ENCODE peak calls at places on chromosomes 5 and 9, in six cellular contexts. F, S, L, X, T and H are unnamed samples.

GRCh38 chr5:144281784-144282183 is 111.1 kb downstream of the KCTD16 start:
- DNase-seq in F (no peak), S (no peak), L (no peak), X (no peak), T (no peak), H (no peak)

GRCh38 chr5:102886586-102886985 is 131.5 kb downstream of the PAM start:
- DNase-seq in F (no peak), S (no peak), L (no peak), X (no peak), T (no peak), H (no peak)

GRCh38 chr5:143065996-143066522 is 295.9 kb downstream of the ARHGAP26 start:
- DNase-seq in F (no peak), S (no peak), L (no peak), X (no peak), T (no peak), H (no peak)

GRCh38 chr9:108047264-108047663 is 557.7 kb upstream of the KLF4 start:
- DNase-seq in F (no peak), S (no peak), L (no peak), X (no peak), T (no peak), H (no peak)

GRCh38 chr9:135281151-135281550 is 193.7 kb downstream of the OLFM1 start:
- DNase-seq in F (no peak), S (no peak), L (no peak), X (no peak), T (no peak), H (no peak)

GRCh38 chr9:36211510-36211909 is 20.8 kb downstream of the CLTA start:
- DNase-seq in F (no peak), S (no peak), L (no peak), X (no peak), T (no peak), H (no peak)

GRCh38 chr5:65774346-65774745 is 52.3 kb downstream of the NLN start:
- DNase-seq in F (no peak), S (no peak), L (no peak), X (no peak), T (no peak), H (peak)

GRCh38 chr5:8362507-8362906 is 493.6 kb downstream of the MTRR start:
- DNase-seq in F (no peak), S (no peak), L (no peak), X (no peak), T (no peak), H (no peak)

GRCh38 chr5:138438724-138439536 is at the start of gene REEP2:
- DNase-seq in F (peak), S (no peak), L (peak), X (peak), T (peak), H (no peak)

GRCh38 chr5:10724799-10725507 is 36.1 kb downstream of the DAP start:
- DNase-seq in F (peak), S (peak), L (no peak), X (no peak), T (peak), H (peak)

GRCh38 chr5:83751201-83751600 is 30.5 kb upstream of the HAPLN1 start:
- DNase-seq in F (no peak), S (no peak), L (no peak), X (no peak), T (no peak), H (no peak)

GRCh38 chr5:13783731-13784130 is 160.8 kb downstream of the DNAH5 start:
- DNase-seq in F (no peak), S (no peak), L (no peak), X (no peak), T (no peak), H (no peak)

GRCh38 chr9:122116040-122116439 is 22.9 kb upstream of the TTLL11 start:
- DNase-seq in F (no peak), S (no peak), L (no peak), X (no peak), T (no peak), H (no peak)

GRCh38 chr9:81431662-81432061 is 257.7 kb downstream of the TLE1 start:
- DNase-seq in F (no peak), S (no peak), L (no peak), X (no peak), T (no peak), H (peak)

GRCh38 chr5:125440905-125441304 is 694.5 kb upstream of the ZNF608 start:
- DNase-seq in F (no peak), S (no peak), L (no peak), X (no peak), T (no peak), H (no peak)

GRCh38 chr5:124342027-124342471 is 404.4 kb downstream of the ZNF608 start:
- DNase-seq in F (peak), S (no peak), L (no peak), X (no peak), T (no peak), H (peak)

GRCh38 chr9:128634651-128635262 is 21.9 kb downstream of the DYNC2I2 start:
- DNase-seq in F (no peak), S (no peak), L (peak), X (no peak), T (no peak), H (no peak)

GRCh38 chr5:179878222-179879002 is 19.8 kb upstream of the MRNIP start:
- DNase-seq in F (peak), S (no peak), L (no peak), X (no peak), T (no peak), H (no peak)

GRCh38 chr5:78326930-78327329 is 32.4 kb upstream of the AP3B1 start:
- DNase-seq in F (no peak), S (no peak), L (no peak), X (no peak), T (no peak), H (no peak)

GRCh38 chr5:167853421-167853820 is 438.0 kb upstream of the WWC1 start:
- DNase-seq in F (no peak), S (no peak), L (no peak), X (no peak), T (no peak), H (peak)

GRCh38 chr9:107638922-107639321 is 149.4 kb upstream of the KLF4 start:
- DNase-seq in F (peak), S (peak), L (no peak), X (no peak), T (no peak), H (no peak)

GRCh38 chr5:167658890-167659289 is 632.6 kb upstream of the WWC1 start:
- DNase-seq in F (no peak), S (no peak), L (no peak), X (no peak), T (no peak), H (no peak)

GRCh38 chr9:89791754-89792153 is 186.9 kb downstream of the GADD45G start:
- DNase-seq in F (no peak), S (peak), L (peak), X (no peak), T (no peak), H (no peak)

GRCh38 chr9:106862115-106862945 is 636 bp upstream of the ZNF462 start:
- DNase-seq in F (peak), S (peak), L (peak), X (no peak), T (peak), H (no peak)

GRCh38 chr9:132879443-132880310 is 979 bp downstream of the SPACA9 start:
- DNase-seq in F (no peak), S (no peak), L (no peak), X (no peak), T (no peak), H (no peak)

GRCh38 chr5:149638136-149638535 is 56.8 kb downstream of the ARHGEF37 start:
- DNase-seq in F (no peak), S (no peak), L (no peak), X (no peak), T (no peak), H (no peak)

GRCh38 chr5:97297063-97297715 is 114.1 kb upstream of the RIOK2 start:
- DNase-seq in F (no peak), S (no peak), L (no peak), X (no peak), T (no peak), H (no peak)

GRCh38 chr9:129850821-129851540 is 15.7 kb downstream of the USP20 start:
- DNase-seq in F (no peak), S (no peak), L (no peak), X (no peak), T (no peak), H (no peak)

GRCh38 chr9:131714161-131714646 is 25.7 kb downstream of the RAPGEF1 start:
- DNase-seq in F (peak), S (peak), L (no peak), X (no peak), T (no peak), H (peak)

GRCh38 chr5:57862471-57863282 is 380.1 kb upstream of the ACTBL2 start:
- DNase-seq in F (no peak), S (no peak), L (no peak), X (no peak), T (no peak), H (no peak)

GRCh38 chr5:159135896-159136531 is 36.3 kb upstream of the EBF1 start:
- DNase-seq in F (no peak), S (no peak), L (no peak), X (no peak), T (peak), H (peak)

DNA sequence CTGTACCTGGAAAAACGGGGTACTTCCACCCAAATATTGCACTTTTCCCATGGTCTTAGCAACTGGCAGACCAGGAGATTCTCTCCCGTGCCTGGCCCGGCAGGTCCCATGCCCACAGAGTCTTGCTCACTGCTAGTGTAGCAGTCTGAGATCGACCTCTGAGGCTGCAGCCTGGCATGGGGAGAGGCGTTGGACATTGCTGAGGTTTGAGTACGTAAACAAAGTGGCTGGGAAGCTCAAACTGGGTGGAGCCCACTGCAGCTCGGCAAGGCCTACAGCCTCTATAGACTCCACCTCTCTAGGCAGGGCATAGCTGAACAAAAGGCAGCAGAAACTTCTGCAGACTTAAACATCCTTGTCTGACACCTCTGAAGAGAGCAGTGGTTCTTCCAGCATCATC is 40.1 kb upstream of the EBF1 start:
- DNase-seq in F (no peak), S (no peak), L (no peak), X (no peak), T (no peak), H (no peak)
- H3K4me3 ChIP-seq in F (no peak), S (no peak), L (no peak), X (no peak), T (no peak), H (no peak)

GRCh38 chr9:125409217-125409636 is 147.6 kb downstream of the GAPVD1 start:
- DNase-seq in F (no peak), S (no peak), L (no peak), X (no peak), T (no peak), H (no peak)

GRCh38 chr9:125407432-125407973 is 145.9 kb downstream of the GAPVD1 start:
- DNase-seq in F (no peak), S (no peak), L (no peak), X (no peak), T (no peak), H (no peak)

GRCh38 chr9:125406812-125407087 is 145.1 kb downstream of the GAPVD1 start:
- DNase-seq in F (no peak), S (no peak), L (no peak), X (no peak), T (no peak), H (no peak)

GRCh38 chr9:125409637-125410521 is 148.3 kb downstream of the GAPVD1 start:
- DNase-seq in F (peak), S (no peak), L (no peak), X (peak), T (peak), H (no peak)

GRCh38 chr9:125407974-125408900 is 146.6 kb downstream of the GAPVD1 start:
- DNase-seq in F (peak), S (no peak), L (peak), X (peak), T (peak), H (peak)
- H3K4me3 ChIP-seq in F (peak), S (peak), L (peak), X (peak), T (peak), H (peak)

GRCh38 chr9:70829591-70830265 is 291.7 kb downstream of the TRPM3 start:
- DNase-seq in F (no peak), S (no peak), L (no peak), X (no peak), T (no peak), H (no peak)
- H3K4me3 ChIP-seq in F (no peak), S (no peak), L (no peak), X (no peak), T (no peak), H (no peak)

GRCh38 chr5:176995122-176995490 is 11.5 kb downstream of the UIMC1 start:
- DNase-seq in F (no peak), S (no peak), L (no peak), X (no peak), T (no peak), H (no peak)
- H3K4me3 ChIP-seq in F (no peak), S (no peak), L (no peak), X (no peak), T (no peak), H (no peak)

DNA sequence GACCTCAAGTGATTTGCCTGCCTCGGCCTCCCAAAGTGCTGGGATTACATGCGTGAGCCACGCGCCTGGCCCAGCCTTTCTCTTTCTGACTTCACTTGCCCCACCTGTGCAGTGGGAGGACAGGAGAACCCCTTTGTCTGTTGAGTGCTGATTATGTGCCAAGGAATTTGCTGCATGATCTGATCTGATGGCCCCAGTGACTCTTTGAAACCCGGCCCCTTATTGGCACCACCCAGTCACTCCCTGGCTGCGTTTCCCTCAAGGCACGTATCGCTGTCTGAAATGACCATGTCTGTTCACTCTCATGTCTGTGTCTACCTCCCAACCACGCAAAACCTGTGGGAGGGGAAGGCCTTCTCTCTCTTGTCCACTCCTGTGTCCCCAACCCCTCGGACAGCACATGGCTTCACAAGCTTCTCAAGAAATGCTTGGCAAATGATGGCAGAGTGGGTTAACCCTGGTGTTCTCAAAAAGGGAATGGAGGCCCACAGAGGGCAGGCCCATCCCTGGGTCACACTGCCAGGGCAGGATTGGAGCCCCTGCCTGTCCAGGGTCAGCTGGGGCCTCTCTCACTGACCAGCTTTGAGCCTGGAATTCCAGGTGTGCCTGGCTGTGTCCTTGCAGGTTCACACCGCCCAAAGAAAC is 21.9 kb downstream of the NEK6 start:
- DNase-seq in F (no peak), S (no peak), L (no peak), X (no peak), T (no peak), H (no peak)
- H3K4me3 ChIP-seq in F (no peak), S (peak), L (no peak), X (no peak), T (no peak), H (no peak)

GRCh38 chr5:34719029-34719428 is 62.9 kb downstream of the RAI14 start:
- DNase-seq in F (no peak), S (no peak), L (no peak), X (no peak), T (no peak), H (no peak)

GRCh38 chr5:34717426-34718327 is 61.5 kb downstream of the RAI14 start:
- DNase-seq in F (no peak), S (no peak), L (no peak), X (no peak), T (no peak), H (peak)

GRCh38 chr5:34715711-34716110 is 59.6 kb downstream of the RAI14 start:
- DNase-seq in F (no peak), S (no peak), L (no peak), X (no peak), T (no peak), H (no peak)

GRCh38 chr5:34718516-34718915 is 62.4 kb downstream of the RAI14 start:
- DNase-seq in F (no peak), S (no peak), L (no peak), X (no peak), T (no peak), H (no peak)

DNA sequence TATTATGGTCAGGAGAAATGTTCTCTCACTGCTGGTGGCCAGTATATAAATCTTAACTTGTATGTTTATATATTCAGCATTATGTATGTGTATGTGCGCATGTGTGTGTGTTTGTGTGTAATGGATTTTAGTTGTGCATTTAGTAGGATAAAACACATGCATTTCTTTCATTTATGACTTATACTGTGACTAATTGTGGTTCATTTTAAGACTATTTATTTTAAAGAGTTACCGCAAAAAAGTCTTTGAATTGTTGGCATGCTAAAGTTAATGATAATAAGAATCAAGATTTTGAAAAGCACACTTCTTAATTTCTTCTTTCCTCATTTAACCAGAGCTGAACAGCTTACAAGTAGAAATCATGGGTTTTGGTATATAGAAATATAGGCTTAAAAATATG is 60.9 kb downstream of the RAI14 start:
- DNase-seq in F (no peak), S (no peak), L (no peak), X (no peak), T (no peak), H (no peak)
- H3K4me3 ChIP-seq in F (no peak), S (no peak), L (no peak), X (no peak), T (no peak), H (no peak)